ENCODE peak calls at places on chromosomes 6 and 20, in six cellular contexts. One of them, this sample, is unnamed.
A peak's percentile ranks its signal among the peaks of the same experiment; 100 is the strongest.

GRCh38 chr20:58213716-58214115 is 14.7 kb downstream of the ANKRD60 start:
- DNase-seq in uterus: no peak
- DNase-seq in H7: no peak
- DNase-seq in aorta: peak; percentile 51
- DNase-seq in fibroblast of lung: no peak
- DNase-seq in GM23248: no peak
- DNase-seq in this sample: no peak

GRCh38 chr6:32175322-32175710 is 568 bp downstream of the AGPAT1 start:
- DNase-seq in H7: no peak
- DNase-seq in fibroblast of lung: no peak
- DNase-seq in aorta: no peak
- DNase-seq in uterus: no peak
- DNase-seq in GM23248: peak; percentile 18
- DNase-seq in this sample: no peak

GRCh38 chr6:98678481-98678880 is 155.9 kb upstream of the POU3F2 start:
- DNase-seq in H7: no peak
- DNase-seq in GM23248: no peak
- DNase-seq in uterus: no peak
- DNase-seq in fibroblast of lung: no peak
- DNase-seq in aorta: no peak
- DNase-seq in this sample: no peak

GRCh38 chr6:89346433-89346832 is 6.1 kb downstream of the UBE2J1 start:
- DNase-seq in H7: no peak
- DNase-seq in GM23248: no peak
- DNase-seq in uterus: no peak
- DNase-seq in aorta: no peak
- DNase-seq in fibroblast of lung: no peak
- DNase-seq in this sample: peak; percentile 19

GRCh38 chr6:3280091-3280490 is 21.3 kb downstream of the PSMG4 start:
- DNase-seq in aorta: peak; percentile 67
- DNase-seq in uterus: peak; percentile 14
- DNase-seq in GM23248: no peak
- DNase-seq in fibroblast of lung: no peak
- DNase-seq in H7: no peak
- DNase-seq in this sample: no peak

GRCh38 chr6:81088133-81088532 is 664.3 kb downstream of the TENT5A start:
- DNase-seq in H7: no peak
- DNase-seq in GM23248: no peak
- DNase-seq in uterus: no peak
- DNase-seq in aorta: no peak
- DNase-seq in fibroblast of lung: no peak
- DNase-seq in this sample: no peak

GRCh38 chr6:15310680-15311079 is 64.8 kb downstream of the JARID2 start:
- DNase-seq in uterus: no peak
- DNase-seq in fibroblast of lung: no peak
- DNase-seq in GM23248: peak; percentile 84
- DNase-seq in aorta: no peak
- DNase-seq in H7: no peak
- DNase-seq in this sample: no peak

GRCh38 chr6:165049362-165049761 is 260.0 kb downstream of the C6orf118 start:
- DNase-seq in aorta: no peak
- DNase-seq in H7: peak; percentile 49
- DNase-seq in fibroblast of lung: no peak
- DNase-seq in GM23248: peak; percentile 70
- DNase-seq in uterus: no peak
- DNase-seq in this sample: peak; percentile 2

GRCh38 chr6:125050663-125051318 is 88.6 kb downstream of the RNF217 start:
- DNase-seq in fibroblast of lung: peak; percentile 84
- DNase-seq in uterus: no peak
- DNase-seq in aorta: no peak
- DNase-seq in H7: no peak
- DNase-seq in GM23248: no peak
- DNase-seq in this sample: peak; percentile 48

GRCh38 chr20:19828233-19828632 is 70.2 kb downstream of the RIN2 start:
- DNase-seq in GM23248: no peak
- DNase-seq in uterus: no peak
- DNase-seq in fibroblast of lung: peak; percentile 35
- DNase-seq in aorta: no peak
- DNase-seq in H7: no peak
- DNase-seq in this sample: peak; percentile 64

GRCh38 chr20:4069741-4070140 is 54.4 kb upstream of the RNF24 start:
- DNase-seq in H7: no peak
- DNase-seq in uterus: no peak
- DNase-seq in fibroblast of lung: peak; percentile 78
- DNase-seq in GM23248: peak; percentile 70
- DNase-seq in aorta: no peak
- DNase-seq in this sample: no peak

GRCh38 chr20:10611357-10611756 is 62.4 kb downstream of the JAG1 start:
- DNase-seq in H7: peak; percentile 79
- DNase-seq in fibroblast of lung: peak; percentile 50
- DNase-seq in aorta: peak; percentile 82
- DNase-seq in uterus: peak; percentile 63
- DNase-seq in GM23248: peak; percentile 63
- DNase-seq in this sample: peak; percentile 86

GRCh38 chr6:317452-318144 is 25.3 kb downstream of the DUSP22 start:
- DNase-seq in fibroblast of lung: no peak
- DNase-seq in uterus: no peak
- DNase-seq in aorta: no peak
- DNase-seq in GM23248: no peak
- DNase-seq in H7: no peak
- DNase-seq in this sample: no peak

GRCh38 chr20:50213531-50214106 is 23.0 kb downstream of the CEBPB start:
- DNase-seq in uterus: no peak
- DNase-seq in fibroblast of lung: no peak
- DNase-seq in aorta: no peak
- DNase-seq in GM23248: no peak
- DNase-seq in H7: peak; percentile 59
- DNase-seq in this sample: no peak

GRCh38 chr6:89144358-89145041 is 1.4 kb upstream of the PM20D2 start:
- DNase-seq in aorta: no peak
- DNase-seq in fibroblast of lung: no peak
- DNase-seq in GM23248: no peak
- DNase-seq in uterus: no peak
- DNase-seq in H7: no peak
- DNase-seq in this sample: no peak

GRCh38 chr6:132320007-132320406 is 81.3 kb downstream of the MOXD1 start:
- DNase-seq in uterus: no peak
- DNase-seq in aorta: no peak
- DNase-seq in GM23248: peak; percentile 57
- DNase-seq in H7: no peak
- DNase-seq in fibroblast of lung: peak; percentile 62
- DNase-seq in this sample: peak; percentile 87

GRCh38 chr6:31663087-31663960 is 1.5 kb downstream of the GPANK1 start:
- DNase-seq in H7: no peak
- DNase-seq in fibroblast of lung: peak; percentile 34
- DNase-seq in aorta: no peak
- DNase-seq in uterus: no peak
- DNase-seq in GM23248: peak; percentile 72
- DNase-seq in this sample: peak; percentile 22

GRCh38 chr6:16544006-16544405 is 217.3 kb downstream of the ATXN1 start:
- DNase-seq in uterus: no peak
- DNase-seq in H7: no peak
- DNase-seq in fibroblast of lung: peak; percentile 43
- DNase-seq in aorta: no peak
- DNase-seq in GM23248: no peak
- DNase-seq in this sample: peak; percentile 52

GRCh38 chr6:75481936-75482593 is 11.5 kb downstream of the FILIP1 start:
- DNase-seq in aorta: no peak
- DNase-seq in uterus: peak; percentile 24
- DNase-seq in GM23248: peak; percentile 72
- DNase-seq in H7: no peak
- DNase-seq in fibroblast of lung: peak; percentile 64
- DNase-seq in this sample: peak; percentile 63

DNA sequence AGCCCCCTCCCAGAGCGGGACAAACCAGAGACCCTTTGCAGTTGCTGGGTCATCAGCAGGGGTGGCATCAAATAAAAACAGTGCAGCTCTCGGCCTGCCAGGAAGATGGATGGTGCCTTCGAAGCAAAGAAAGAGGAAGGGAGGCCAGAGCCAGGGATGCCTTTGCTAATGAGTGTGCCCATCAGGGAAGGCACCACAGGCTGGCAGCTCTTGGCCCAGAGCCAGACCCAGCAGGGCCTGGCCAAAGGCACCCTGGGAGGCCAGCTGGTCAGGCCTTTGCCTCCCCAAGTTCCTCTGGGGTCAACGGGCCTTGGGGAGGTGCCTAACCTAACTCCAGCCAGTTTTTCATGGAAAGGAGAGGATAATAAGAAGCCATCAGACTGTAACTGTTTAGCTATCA is 26.4 kb upstream of the ZNF318 start:
- DNase-seq in uterus: no peak
- DNase-seq in H7: no peak
- DNase-seq in fibroblast of lung: no peak
- DNase-seq in GM23248: no peak
- DNase-seq in aorta: no peak
- DNase-seq in this sample: no peak
- H3K4me3 ChIP-seq in uterus: no peak overlapping the region
- H3K4me3 ChIP-seq in H7: no peak overlapping the region
- H3K4me3 ChIP-seq in fibroblast of lung: no peak overlapping the region
- H3K4me3 ChIP-seq in GM23248: no peak overlapping the region
- H3K4me3 ChIP-seq in aorta: no peak overlapping the region
- H3K4me3 ChIP-seq in this sample: no peak overlapping the region

GRCh38 chr6:73699656-73700055 is 3.7 kb downstream of the CD109 start:
- DNase-seq in GM23248: no peak
- DNase-seq in fibroblast of lung: no peak
- DNase-seq in H7: no peak
- DNase-seq in aorta: no peak
- DNase-seq in uterus: no peak
- DNase-seq in this sample: no peak

GRCh38 chr6:73691512-73691911 is 4.5 kb upstream of the CD109 start:
- DNase-seq in fibroblast of lung: no peak
- DNase-seq in uterus: no peak
- DNase-seq in H7: no peak
- DNase-seq in aorta: no peak
- DNase-seq in GM23248: peak; percentile 24
- DNase-seq in this sample: peak; percentile 56

GRCh38 chr6:73696990-73697651 is 1.1 kb downstream of the CD109 start:
- DNase-seq in H7: peak; percentile 37
- DNase-seq in fibroblast of lung: no peak
- DNase-seq in GM23248: peak; percentile 36
- DNase-seq in aorta: no peak
- DNase-seq in uterus: no peak
- DNase-seq in this sample: no peak

GRCh38 chr6:73695619-73696421 is at the start of gene CD109:
- DNase-seq in fibroblast of lung: peak; percentile 77
- DNase-seq in uterus: peak; percentile 59
- DNase-seq in aorta: peak; percentile 85
- DNase-seq in GM23248: peak; percentile 92
- DNase-seq in H7: peak; percentile 89
- DNase-seq in this sample: peak; percentile 83

DNA sequence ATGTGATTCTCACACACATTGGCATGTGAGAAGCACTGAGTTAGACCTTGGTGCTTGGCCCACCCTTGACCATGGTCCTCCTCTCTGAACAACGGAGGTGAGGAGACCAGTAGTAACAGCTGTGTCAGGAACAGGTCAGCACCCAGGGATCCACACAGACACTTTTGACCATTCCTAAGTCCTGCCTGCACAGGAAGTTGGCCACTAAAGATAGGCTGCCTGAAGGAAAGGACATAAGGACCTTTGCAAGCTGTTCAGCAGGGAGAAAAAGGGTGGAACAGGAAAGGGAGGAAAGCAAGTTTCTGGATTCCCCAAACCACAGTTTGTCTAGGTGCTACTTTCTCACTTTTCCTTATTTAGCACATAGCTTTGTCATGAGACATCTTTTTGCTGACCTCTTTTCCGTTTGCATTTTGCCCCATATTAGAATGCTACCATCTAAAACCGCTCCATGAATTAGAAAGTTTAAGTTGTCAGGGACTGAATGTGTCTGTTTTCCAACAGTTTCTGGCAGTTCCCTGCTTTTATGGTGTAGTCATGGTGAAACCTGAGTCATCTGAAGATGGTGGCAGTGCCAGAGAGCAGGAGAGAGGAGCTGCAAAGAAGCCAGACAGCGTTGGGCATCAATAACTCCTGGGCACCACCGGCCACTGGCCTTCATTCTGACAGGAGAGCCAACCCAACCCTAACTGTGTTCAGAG is 1.1 kb upstream of the CD109 start:
- DNase-seq in fibroblast of lung: peak; percentile 58
- DNase-seq in uterus: peak; percentile 28
- DNase-seq in GM23248: peak; percentile 88
- DNase-seq in H7: no peak
- DNase-seq in aorta: peak; percentile 74
- DNase-seq in this sample: peak; percentile 57
- H3K4me3 ChIP-seq in fibroblast of lung: no peak overlapping the region
- H3K4me3 ChIP-seq in uterus: peak overlapping the region; percentile 64
- H3K4me3 ChIP-seq in GM23248: peak overlapping the region; percentile 91
- H3K4me3 ChIP-seq in H7: no peak overlapping the region
- H3K4me3 ChIP-seq in aorta: peak overlapping the region; percentile 68
- H3K4me3 ChIP-seq in this sample: peak overlapping the region; percentile 69

DNA sequence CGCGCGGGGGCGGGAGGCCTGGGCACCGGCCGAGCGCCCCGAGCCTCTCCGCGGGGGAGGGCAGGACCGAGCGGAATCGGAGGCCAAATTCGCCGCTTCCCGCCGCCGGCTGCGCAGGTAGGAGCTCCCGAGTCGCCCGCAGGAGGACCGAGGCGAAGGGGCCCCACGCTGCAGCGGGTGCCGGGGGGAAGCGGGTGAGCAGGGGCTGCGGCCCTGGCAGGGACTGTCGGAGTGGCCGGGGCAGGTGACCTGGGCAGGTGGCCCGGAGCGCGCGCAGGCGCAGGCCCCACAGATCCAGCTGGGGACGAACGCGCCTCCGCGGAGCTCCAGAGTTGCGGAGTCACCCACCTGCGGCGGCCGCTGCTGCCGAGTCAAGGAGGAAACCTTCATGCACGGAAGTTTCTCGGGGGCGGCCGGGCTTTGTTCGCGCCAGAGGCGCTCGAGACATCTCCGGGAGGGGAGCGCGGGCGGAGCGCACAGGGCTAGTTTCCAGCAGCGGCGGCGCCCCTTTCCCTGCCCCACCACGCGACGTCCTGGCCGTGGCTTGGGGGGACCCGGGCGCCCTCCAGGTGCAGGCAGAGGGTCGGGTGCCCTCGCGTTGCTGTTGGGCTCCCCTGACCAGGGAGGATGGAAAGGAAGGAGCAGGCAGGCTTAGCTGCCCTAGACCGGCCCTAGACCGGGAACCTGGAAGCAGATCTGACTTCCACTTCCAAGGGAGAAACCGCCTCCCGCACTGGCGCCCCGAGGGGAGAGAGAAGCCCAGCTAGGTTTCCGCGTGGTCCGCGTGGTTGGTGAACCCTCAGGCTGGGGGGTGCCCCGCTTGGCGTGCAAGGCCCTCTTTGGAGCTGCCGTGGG is 590 bp downstream of the SLCO4A1 start:
- DNase-seq in uterus: no peak
- DNase-seq in H7: peak; percentile 90
- DNase-seq in aorta: no peak
- DNase-seq in GM23248: peak; percentile 33
- DNase-seq in fibroblast of lung: peak; percentile 8
- DNase-seq in this sample: peak; percentile 23
- H3K4me3 ChIP-seq in uterus: peak overlapping the region; percentile 26
- H3K4me3 ChIP-seq in H7: peak overlapping the region; percentile 69
- H3K4me3 ChIP-seq in aorta: no peak overlapping the region
- H3K4me3 ChIP-seq in GM23248: peak overlapping the region; percentile 55
- H3K4me3 ChIP-seq in fibroblast of lung: peak overlapping the region; percentile 47
- H3K4me3 ChIP-seq in this sample: no peak overlapping the region

DNA sequence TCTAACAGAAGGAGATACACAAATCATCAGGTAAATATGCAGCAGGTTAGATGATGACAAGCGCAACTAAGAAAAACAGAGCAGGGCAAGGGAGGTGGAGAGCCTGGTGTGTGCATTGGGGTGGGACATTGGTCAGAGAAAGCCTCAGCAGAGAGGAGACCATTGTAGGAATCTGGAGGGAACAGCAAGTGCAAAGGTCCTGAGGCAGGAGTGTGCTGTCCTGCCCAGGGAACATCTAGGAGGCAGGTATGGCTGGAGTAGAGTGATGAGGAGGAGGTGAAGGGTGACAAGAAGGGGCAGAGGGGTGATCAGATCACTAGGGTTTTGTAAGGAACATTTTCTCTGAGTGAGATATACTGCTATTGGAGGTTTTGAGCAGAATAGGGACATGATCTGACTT is 90.1 kb downstream of the NCR2 start:
- DNase-seq in aorta: no peak
- DNase-seq in H7: no peak
- DNase-seq in uterus: no peak
- DNase-seq in fibroblast of lung: no peak
- DNase-seq in GM23248: no peak
- DNase-seq in this sample: no peak
- H3K4me3 ChIP-seq in aorta: no peak overlapping the region
- H3K4me3 ChIP-seq in H7: no peak overlapping the region
- H3K4me3 ChIP-seq in uterus: no peak overlapping the region
- H3K4me3 ChIP-seq in fibroblast of lung: no peak overlapping the region
- H3K4me3 ChIP-seq in GM23248: no peak overlapping the region
- H3K4me3 ChIP-seq in this sample: no peak overlapping the region

This sample was measured in choroid plexus epithelial cell.